ENCODE peak calls at places on chromosomes 4 and X, in six cellular contexts. K, L, O, R, B and D are unnamed samples.

GRCh38 chr4:104860227-104861123 is 286.2 kb upstream of the TET2 start:
- DNase-seq in O (no peak), R (peak), K (peak), L (no peak), B (peak), D (peak)

GRCh38 chr4:124685851-124686250 is 26.7 kb downstream of the ANKRD50 start:
- DNase-seq in L (no peak), R (no peak), O (no peak), K (no peak), B (no peak), D (no peak)

GRCh38 chrX:121356139-121356849 is 308.9 kb downstream of the GLUD2 start:
- DNase-seq in O (no peak), R (no peak), L (no peak), B (no peak), K (no peak), D (no peak)

GRCh38 chrX:135632353-135632752 is 81.1 kb upstream of the CT45A1 start:
- DNase-seq in R (no peak), L (no peak), B (no peak), O (no peak), K (no peak), D (no peak)

GRCh38 chr4:173469622-173470021 is 60.4 kb downstream of the HAND2 start:
- DNase-seq in K (no peak), B (no peak), R (no peak), L (no peak), O (no peak), D (no peak)

GRCh38 chr4:181517521-181517920 is 725.7 kb upstream of the TENM3 start:
- DNase-seq in O (no peak), R (no peak), B (no peak), K (peak), L (no peak), D (no peak)

GRCh38 chr4:54076673-54077072 is 12.3 kb upstream of the CHIC2 start:
- DNase-seq in K (peak), L (no peak), R (no peak), O (no peak), B (no peak), D (no peak)

GRCh38 chrX:15579778-15580747 is 20.7 kb downstream of the ACE2 start:
- DNase-seq in L (no peak), R (peak), O (no peak), K (no peak), B (peak), D (no peak)

GRCh38 chr4:27678027-27678426 is 817.4 kb downstream of the STIM2 start:
- DNase-seq in K (no peak), R (no peak), L (no peak), O (no peak), B (no peak), D (no peak)

GRCh38 chrX:110316351-110317078 is 1.4 kb downstream of the AMMECR1 start:
- DNase-seq in B (no peak), O (no peak), R (no peak), L (no peak), K (peak), D (no peak)

GRCh38 chr4:127732623-127733199 is 2.5 kb downstream of the SLC25A31 start:
- DNase-seq in B (peak), R (no peak), O (no peak), K (peak), L (no peak), D (peak)

GRCh38 chrX:71326394-71326793 is 24.8 kb downstream of the ITGB1BP2 start:
- DNase-seq in O (no peak), K (no peak), B (no peak), L (no peak), R (no peak), D (no peak)

GRCh38 chr4:3637326-3638016 is 105.2 kb upstream of the LRPAP1 start:
- DNase-seq in K (no peak), B (no peak), R (no peak), L (peak), O (no peak), D (peak)

GRCh38 chrX:47283015-47283771 is 50.4 kb downstream of the USP11 start:
- DNase-seq in O (no peak), K (peak), L (no peak), R (no peak), B (no peak), D (peak)

GRCh38 chrX:18877472-18877871 is 106.4 kb downstream of the PHKA2 start:
- DNase-seq in B (peak), K (no peak), R (no peak), O (no peak), L (no peak), D (no peak)

GRCh38 chr4:15368906-15369305 is 58.9 kb upstream of the C1QTNF7 start:
- DNase-seq in B (no peak), K (peak), L (no peak), R (no peak), O (no peak), D (peak)

GRCh38 chr4:88616275-88616996 is 24.2 kb downstream of the HERC3 start:
- DNase-seq in R (no peak), B (no peak), O (no peak), L (no peak), K (peak), D (peak)

GRCh38 chrX:723781-724180 is 93.2 kb downstream of the SHOX start:
- DNase-seq in R (no peak), L (no peak), B (no peak), O (no peak), K (peak), D (no peak)

GRCh38 chr4:180203349-180203748 is 2039.9 kb upstream of the TENM3 start:
- DNase-seq in K (no peak), B (no peak), L (no peak), R (no peak), O (no peak), D (no peak)

GRCh38 chr4:121484633-121485032 is 103.8 kb upstream of the QRFPR start:
- DNase-seq in B (peak), K (peak), O (no peak), L (peak), R (peak), D (peak)

GRCh38 chr4:2977116-2978097 is 14.0 kb downstream of the GRK4 start:
- DNase-seq in R (no peak), K (peak), B (peak), O (no peak), L (no peak), D (peak)

GRCh38 chr4:186015212-186015817 is 53.6 kb upstream of the TLR3 start:
- DNase-seq in L (no peak), K (no peak), B (no peak), O (no peak), R (no peak), D (no peak)

GRCh38 chr4:74028504-74028903 is 10.0 kb downstream of the CXCL3 start:
- DNase-seq in O (no peak), L (no peak), K (no peak), B (no peak), R (no peak), D (no peak)

GRCh38 chr4:17957689-17958088 is 63.9 kb downstream of the LCORL start:
- DNase-seq in R (no peak), K (no peak), O (no peak), L (no peak), B (no peak), D (no peak)

GRCh38 chrX:84501798-84502628 is at the start of gene HDX:
- DNase-seq in K (peak), B (peak), O (peak), R (peak), L (peak), D (peak)

GRCh38 chr4:107736924-107737448 is 17.0 kb upstream of the PAPSS1 start:
- DNase-seq in B (peak), O (no peak), K (peak), L (no peak), R (no peak), D (peak)

GRCh38 chr4:98794565-98795205 is 134.2 kb downstream of the EIF4E start:
- DNase-seq in K (peak), L (no peak), O (no peak), B (peak), R (no peak), D (peak)

GRCh38 chr4:123340381-123340701 is 56.3 kb upstream of the SPRY1 start:
- DNase-seq in K (peak), R (no peak), B (peak), L (no peak), O (no peak), D (peak)

DNA sequence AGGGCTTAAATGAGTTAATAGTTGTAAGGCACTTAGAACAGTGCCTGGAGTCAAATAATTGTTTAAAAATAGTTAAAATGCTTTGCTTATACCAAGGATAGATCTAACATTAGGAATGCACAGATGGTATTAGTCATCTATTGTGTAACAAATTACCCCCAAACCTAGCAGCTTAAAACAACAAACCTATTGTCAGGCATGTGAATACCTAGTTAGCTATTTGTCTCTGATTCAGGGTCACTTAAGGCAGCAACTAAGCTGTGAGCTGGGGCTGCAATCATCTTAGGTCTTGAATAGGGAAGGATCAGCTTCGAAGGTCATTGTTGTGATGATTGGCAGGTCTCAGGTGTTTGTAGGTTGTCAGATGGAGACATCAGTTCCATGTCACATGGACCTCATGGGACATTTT is 42.4 kb upstream of the AGA start:
- DNase-seq in K (peak), L (no peak), R (no peak), B (no peak), O (no peak), D (peak)
- H3K4me3 ChIP-seq in K (no peak), L (no peak), R (no peak), B (no peak), O (no peak), D (no peak)

GRCh38 chr4:56817840-56818491 is 3.5 kb downstream of the SPINK2 start:
- DNase-seq in O (no peak), R (no peak), K (no peak), L (no peak), B (no peak), D (peak)

GRCh38 chr4:56818797-56819196 is 2.7 kb downstream of the SPINK2 start:
- DNase-seq in B (no peak), O (no peak), L (no peak), R (no peak), K (no peak), D (no peak)

GRCh38 chr4:56823933-56824600 is 2.6 kb upstream of the SPINK2 start:
- DNase-seq in L (no peak), O (no peak), K (no peak), R (no peak), B (no peak), D (no peak)

DNA sequence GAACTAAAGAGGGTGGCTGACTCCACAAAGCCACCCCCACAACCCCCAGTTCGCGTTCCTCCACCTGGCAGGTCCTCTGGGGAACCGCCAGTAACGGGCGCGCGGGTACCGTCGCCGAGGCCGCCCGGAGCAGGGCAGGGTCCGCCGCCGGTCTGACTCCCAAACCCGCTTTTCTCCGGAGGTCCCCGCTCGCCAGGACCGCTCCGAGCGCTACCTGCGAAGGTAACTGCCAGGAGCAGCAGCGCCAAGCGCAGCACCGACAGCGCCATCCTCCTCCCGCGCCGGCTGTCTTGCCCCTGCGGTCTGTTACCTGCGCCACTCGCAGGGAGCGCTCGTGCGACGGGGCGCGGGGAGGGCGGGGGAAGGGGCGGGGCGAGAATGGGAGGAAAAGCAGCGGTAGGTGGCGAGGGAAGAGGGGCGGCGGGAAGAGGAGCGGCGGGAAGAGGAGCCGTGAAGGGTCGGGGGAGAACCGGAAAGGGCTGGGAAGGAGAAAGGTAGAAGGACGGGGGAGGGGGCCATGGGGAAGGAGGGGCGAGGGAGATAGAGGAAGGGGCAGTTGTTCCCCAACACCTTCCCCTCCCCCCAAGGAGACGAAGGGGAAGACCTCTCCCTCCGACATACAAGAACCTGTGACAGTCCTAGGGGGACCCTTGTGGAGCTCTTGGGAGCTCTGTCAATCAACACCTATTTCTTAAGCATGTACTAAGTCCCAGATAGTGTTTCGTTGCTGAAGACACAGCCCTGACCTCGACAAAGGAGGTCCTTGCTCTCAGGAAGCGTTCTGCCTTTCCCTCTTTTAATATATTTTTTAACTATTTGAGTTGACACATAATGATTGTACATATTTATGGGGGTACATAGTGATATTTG is at the start of gene SPINK2:
- DNase-seq in K (no peak), R (peak), O (no peak), L (peak), B (peak), D (no peak)
- H3K4me3 ChIP-seq in K (no peak), R (peak), O (peak), L (peak), B (peak), D (peak)

GRCh38 chr4:154743683-154744340 is at the start of gene LRAT:
- DNase-seq in O (peak), B (peak), L (peak), R (peak), K (no peak), D (no peak)
- H3K4me3 ChIP-seq in O (peak), B (peak), L (peak), R (peak), K (peak), D (peak)

GRCh38 chr4:126238010-126238409 is 923.3 kb downstream of the FAT4 start:
- DNase-seq in O (no peak), R (no peak), L (no peak), B (no peak), K (no peak), D (no peak)
- H3K4me3 ChIP-seq in O (no peak), R (no peak), L (no peak), B (no peak), K (no peak), D (no peak)

DNA sequence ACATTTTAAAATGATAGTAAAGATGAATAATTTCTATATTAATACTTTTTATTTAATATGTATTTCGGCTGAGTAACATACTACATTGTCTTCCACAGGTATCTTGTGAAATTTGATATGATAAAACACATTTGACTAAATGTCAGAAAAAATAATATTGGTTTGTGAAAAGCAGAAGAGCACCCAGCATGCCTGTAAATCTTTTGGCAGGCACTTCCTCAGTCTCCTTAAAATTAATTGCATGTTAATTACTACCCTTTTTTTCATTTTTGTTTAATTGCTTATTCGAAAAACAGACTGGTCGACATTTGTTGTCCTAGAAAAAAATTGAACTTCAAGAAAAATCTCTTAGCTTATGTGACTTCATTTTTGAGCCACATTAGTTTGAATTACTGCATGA is 40.6 kb downstream of the CLCN3 start:
- DNase-seq in R (no peak), B (no peak), L (no peak), O (no peak), K (no peak), D (no peak)
- H3K4me3 ChIP-seq in R (no peak), B (peak), L (no peak), O (no peak), K (peak), D (peak)